ENCODE peak calls at places on chromosome 6, in eight cellular contexts. One of them, this sample, is unnamed. For H3K4me1, the result is how much of the 10 kb centered on the place peaks cover.

GRCh38 chr6:151391021-151391470 is 313 bp downstream of the ZBTB2 start:
- DNase-seq in tibial artery: peak
- DNase-seq in tibial nerve: peak
- DNase-seq in GM23248: peak
- DNase-seq in psoas muscle: peak
- DNase-seq in SJSA1: peak
- DNase-seq in CD8-positive, alpha-beta memory T cell: peak
- DNase-seq in left lung: peak
- DNase-seq in this sample: peak

GRCh38 chr6:20691185-20691584 is 156.9 kb downstream of the CDKAL1 start:
- DNase-seq in tibial artery: no peak
- DNase-seq in tibial nerve: no peak
- DNase-seq in GM23248: no peak
- DNase-seq in psoas muscle: no peak
- DNase-seq in SJSA1: no peak
- DNase-seq in CD8-positive, alpha-beta memory T cell: no peak
- DNase-seq in left lung: no peak
- DNase-seq in this sample: no peak

GRCh38 chr6:139765825-139766285 is 391.4 kb upstream of the CITED2 start:
- DNase-seq in tibial artery: no peak
- DNase-seq in tibial nerve: no peak
- DNase-seq in GM23248: no peak
- DNase-seq in psoas muscle: no peak
- DNase-seq in SJSA1: no peak
- DNase-seq in CD8-positive, alpha-beta memory T cell: no peak
- DNase-seq in left lung: no peak
- DNase-seq in this sample: no peak

GRCh38 chr6:131954775-131955107 is 3.6 kb upstream of the CCN2 start:
- DNase-seq in tibial artery: no peak
- DNase-seq in tibial nerve: no peak
- DNase-seq in GM23248: peak
- DNase-seq in psoas muscle: no peak
- DNase-seq in SJSA1: peak
- DNase-seq in CD8-positive, alpha-beta memory T cell: no peak
- DNase-seq in left lung: peak
- DNase-seq in this sample: no peak

GRCh38 chr6:72111611-72112010 is 225.3 kb downstream of the RIMS1 start:
- DNase-seq in tibial artery: no peak
- DNase-seq in tibial nerve: no peak
- DNase-seq in GM23248: no peak
- DNase-seq in psoas muscle: no peak
- DNase-seq in SJSA1: no peak
- DNase-seq in CD8-positive, alpha-beta memory T cell: no peak
- DNase-seq in left lung: no peak
- DNase-seq in this sample: no peak

GRCh38 chr6:107267634-107268033 is 152.3 kb upstream of the BEND3 start:
- DNase-seq in tibial artery: no peak
- DNase-seq in tibial nerve: no peak
- DNase-seq in GM23248: no peak
- DNase-seq in psoas muscle: no peak
- DNase-seq in SJSA1: no peak
- DNase-seq in CD8-positive, alpha-beta memory T cell: no peak
- DNase-seq in left lung: no peak
- DNase-seq in this sample: no peak

GRCh38 chr6:96899019-96899418 is 1.3 kb upstream of the NDUFAF4 start:
- DNase-seq in tibial artery: no peak
- DNase-seq in tibial nerve: no peak
- DNase-seq in GM23248: peak
- DNase-seq in psoas muscle: no peak
- DNase-seq in SJSA1: peak
- DNase-seq in CD8-positive, alpha-beta memory T cell: no peak
- DNase-seq in left lung: no peak
- DNase-seq in this sample: no peak

GRCh38 chr6:75563032-75563431 is 38.6 kb upstream of the SENP6 start:
- DNase-seq in tibial artery: no peak
- DNase-seq in tibial nerve: no peak
- DNase-seq in GM23248: peak
- DNase-seq in psoas muscle: no peak
- DNase-seq in SJSA1: peak
- DNase-seq in CD8-positive, alpha-beta memory T cell: no peak
- DNase-seq in left lung: no peak
- DNase-seq in this sample: no peak

GRCh38 chr6:114707081-114707480 is 364.3 kb upstream of the HS3ST5 start:
- DNase-seq in tibial artery: no peak
- DNase-seq in tibial nerve: no peak
- DNase-seq in GM23248: no peak
- DNase-seq in psoas muscle: no peak
- DNase-seq in SJSA1: no peak
- DNase-seq in CD8-positive, alpha-beta memory T cell: no peak
- DNase-seq in left lung: no peak
- DNase-seq in this sample: no peak

GRCh38 chr6:134577998-134578397 is 260.1 kb upstream of the SGK1 start:
- DNase-seq in tibial artery: no peak
- DNase-seq in tibial nerve: no peak
- DNase-seq in GM23248: peak
- DNase-seq in psoas muscle: no peak
- DNase-seq in SJSA1: no peak
- DNase-seq in CD8-positive, alpha-beta memory T cell: no peak
- DNase-seq in left lung: no peak
- DNase-seq in this sample: no peak

GRCh38 chr6:142262231-142262630 is 39.6 kb upstream of the ADGRG6 start:
- DNase-seq in tibial artery: no peak
- DNase-seq in tibial nerve: no peak
- DNase-seq in GM23248: no peak
- DNase-seq in psoas muscle: no peak
- DNase-seq in SJSA1: no peak
- DNase-seq in CD8-positive, alpha-beta memory T cell: no peak
- DNase-seq in left lung: no peak
- DNase-seq in this sample: no peak

GRCh38 chr6:147855823-147856222 is 347.3 kb downstream of the SAMD5 start:
- DNase-seq in tibial artery: no peak
- DNase-seq in tibial nerve: no peak
- DNase-seq in GM23248: no peak
- DNase-seq in psoas muscle: no peak
- DNase-seq in SJSA1: no peak
- DNase-seq in CD8-positive, alpha-beta memory T cell: no peak
- DNase-seq in left lung: no peak
- DNase-seq in this sample: no peak

GRCh38 chr6:42446370-42446769 is 5.4 kb downstream of the TRERF1 start:
- DNase-seq in tibial artery: no peak
- DNase-seq in tibial nerve: no peak
- DNase-seq in GM23248: no peak
- DNase-seq in psoas muscle: no peak
- DNase-seq in SJSA1: no peak
- DNase-seq in CD8-positive, alpha-beta memory T cell: no peak
- DNase-seq in left lung: no peak
- DNase-seq in this sample: no peak

GRCh38 chr6:167485186-167485978 is 160.5 kb downstream of the TTLL2 start:
- DNase-seq in tibial artery: no peak
- DNase-seq in tibial nerve: no peak
- DNase-seq in GM23248: no peak
- DNase-seq in psoas muscle: no peak
- DNase-seq in SJSA1: peak
- DNase-seq in CD8-positive, alpha-beta memory T cell: no peak
- DNase-seq in left lung: no peak
- DNase-seq in this sample: no peak

GRCh38 chr6:36028088-36028886 is 679 bp downstream of the MAPK14 start:
- DNase-seq in tibial artery: peak
- DNase-seq in tibial nerve: no peak
- DNase-seq in GM23248: peak
- DNase-seq in psoas muscle: peak
- DNase-seq in SJSA1: peak
- DNase-seq in CD8-positive, alpha-beta memory T cell: peak
- DNase-seq in left lung: peak
- DNase-seq in this sample: no peak

GRCh38 chr6:36032245-36032644 is 4.6 kb downstream of the MAPK14 start:
- DNase-seq in tibial artery: no peak
- DNase-seq in tibial nerve: no peak
- DNase-seq in GM23248: no peak
- DNase-seq in psoas muscle: no peak
- DNase-seq in SJSA1: no peak
- DNase-seq in CD8-positive, alpha-beta memory T cell: no peak
- DNase-seq in left lung: no peak
- DNase-seq in this sample: no peak

GRCh38 chr6:36028887-36029324 is 1.3 kb downstream of the MAPK14 start:
- DNase-seq in tibial artery: peak
- DNase-seq in tibial nerve: peak
- DNase-seq in GM23248: peak
- DNase-seq in psoas muscle: peak
- DNase-seq in SJSA1: peak
- DNase-seq in CD8-positive, alpha-beta memory T cell: peak
- DNase-seq in left lung: peak
- DNase-seq in this sample: peak

GRCh38 chr6:36027501-36028087 is at the start of gene MAPK14:
- DNase-seq in tibial artery: peak
- DNase-seq in tibial nerve: peak
- DNase-seq in GM23248: peak
- DNase-seq in psoas muscle: peak
- DNase-seq in SJSA1: peak
- DNase-seq in CD8-positive, alpha-beta memory T cell: peak
- DNase-seq in left lung: peak
- DNase-seq in this sample: peak

DNA sequence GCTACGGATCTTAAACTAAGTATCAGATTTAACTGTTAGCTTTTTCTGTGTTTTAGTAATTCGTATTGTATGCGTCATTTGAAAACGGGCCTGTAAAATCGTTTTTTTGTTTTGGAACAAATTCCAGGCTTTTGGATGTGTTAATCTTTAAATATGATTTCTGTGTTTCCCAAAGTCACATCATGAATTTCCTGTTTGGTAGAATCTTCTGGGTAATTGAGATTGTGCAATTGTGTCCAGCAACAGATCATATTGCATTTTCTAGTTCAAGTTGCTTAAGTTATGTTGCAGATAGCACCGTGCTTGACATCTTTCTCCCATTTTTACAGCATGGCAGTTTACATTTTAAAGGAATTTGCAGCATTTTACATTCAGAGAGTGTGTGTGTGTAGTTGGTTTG is 1.9 kb downstream of the MAPK14 start:
- DNase-seq in tibial artery: no peak
- DNase-seq in tibial nerve: no peak
- DNase-seq in GM23248: peak
- DNase-seq in psoas muscle: no peak
- DNase-seq in SJSA1: no peak
- DNase-seq in CD8-positive, alpha-beta memory T cell: no peak
- DNase-seq in left lung: no peak
- DNase-seq in this sample: no peak
- H3K27ac ChIP-seq in tibial artery: peak
- H3K27ac ChIP-seq in tibial nerve: peak
- H3K27ac ChIP-seq in GM23248: peak
- H3K27ac ChIP-seq in psoas muscle: peak
- H3K27ac ChIP-seq in SJSA1: peak
- H3K27ac ChIP-seq in CD8-positive, alpha-beta memory T cell: peak
- H3K27ac ChIP-seq in left lung: peak
- H3K27ac ChIP-seq in this sample: peak

GRCh38 chr6:43771210-43771857 is 1.3 kb downstream of the VEGFA start:
- DNase-seq in tibial artery: peak
- DNase-seq in tibial nerve: peak
- DNase-seq in GM23248: peak
- DNase-seq in psoas muscle: peak
- DNase-seq in SJSA1: peak
- DNase-seq in CD8-positive, alpha-beta memory T cell: peak
- DNase-seq in left lung: peak
- DNase-seq in this sample: no peak
- H3K4me1 ChIP-seq in tibial artery: under half
- H3K4me1 ChIP-seq in tibial nerve: half or more
- H3K4me1 ChIP-seq in GM23248: under half
- H3K4me1 ChIP-seq in psoas muscle: under half
- H3K4me1 ChIP-seq in SJSA1: half or more
- H3K4me1 ChIP-seq in CD8-positive, alpha-beta memory T cell: under half
- H3K4me1 ChIP-seq in left lung: under half
- H3K4me1 ChIP-seq in this sample: under half

DNA sequence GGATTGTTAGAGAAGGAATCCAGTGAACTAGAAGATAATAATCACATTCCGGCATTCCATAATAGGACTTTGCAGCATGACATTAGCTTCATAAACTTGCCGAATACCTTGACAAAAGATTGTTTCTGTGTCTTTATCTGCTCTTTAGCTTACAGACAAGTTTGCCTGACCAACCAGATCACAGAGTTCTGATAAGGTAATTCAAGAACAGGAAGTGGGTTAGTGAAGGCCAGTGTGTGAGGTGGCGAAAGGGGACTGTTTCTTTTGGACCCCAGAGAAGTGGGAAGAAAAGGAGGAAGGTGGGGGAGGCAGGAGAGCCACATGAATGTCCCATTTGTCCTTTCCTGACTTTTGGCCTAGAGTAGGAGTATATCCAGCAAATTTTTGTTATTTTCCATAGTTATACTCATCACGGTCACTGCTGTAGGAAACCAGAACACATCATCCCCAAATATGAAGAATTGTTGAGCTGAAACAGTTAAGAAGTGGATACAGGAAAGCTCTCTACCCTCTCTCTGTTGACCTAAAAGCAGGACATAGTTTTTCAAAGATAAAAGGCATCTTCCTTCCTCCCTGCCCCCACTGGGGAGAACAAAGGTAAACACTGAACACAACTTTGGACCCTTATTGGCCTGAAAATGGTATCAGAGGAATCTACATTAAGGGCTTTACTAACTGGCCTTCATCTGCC is 72.4 kb upstream of the TNFAIP3 start:
- DNase-seq in tibial artery: no peak
- DNase-seq in tibial nerve: no peak
- DNase-seq in GM23248: no peak
- DNase-seq in psoas muscle: no peak
- DNase-seq in SJSA1: no peak
- DNase-seq in CD8-positive, alpha-beta memory T cell: no peak
- DNase-seq in left lung: no peak
- DNase-seq in this sample: no peak
- H3K4me3 ChIP-seq in tibial artery: no peak
- H3K4me3 ChIP-seq in tibial nerve: no peak
- H3K4me3 ChIP-seq in GM23248: no peak
- H3K4me3 ChIP-seq in psoas muscle: no peak
- H3K4me3 ChIP-seq in SJSA1: no peak
- H3K4me3 ChIP-seq in CD8-positive, alpha-beta memory T cell: peak
- H3K4me3 ChIP-seq in left lung: no peak
- H3K4me3 ChIP-seq in this sample: no peak

DNA sequence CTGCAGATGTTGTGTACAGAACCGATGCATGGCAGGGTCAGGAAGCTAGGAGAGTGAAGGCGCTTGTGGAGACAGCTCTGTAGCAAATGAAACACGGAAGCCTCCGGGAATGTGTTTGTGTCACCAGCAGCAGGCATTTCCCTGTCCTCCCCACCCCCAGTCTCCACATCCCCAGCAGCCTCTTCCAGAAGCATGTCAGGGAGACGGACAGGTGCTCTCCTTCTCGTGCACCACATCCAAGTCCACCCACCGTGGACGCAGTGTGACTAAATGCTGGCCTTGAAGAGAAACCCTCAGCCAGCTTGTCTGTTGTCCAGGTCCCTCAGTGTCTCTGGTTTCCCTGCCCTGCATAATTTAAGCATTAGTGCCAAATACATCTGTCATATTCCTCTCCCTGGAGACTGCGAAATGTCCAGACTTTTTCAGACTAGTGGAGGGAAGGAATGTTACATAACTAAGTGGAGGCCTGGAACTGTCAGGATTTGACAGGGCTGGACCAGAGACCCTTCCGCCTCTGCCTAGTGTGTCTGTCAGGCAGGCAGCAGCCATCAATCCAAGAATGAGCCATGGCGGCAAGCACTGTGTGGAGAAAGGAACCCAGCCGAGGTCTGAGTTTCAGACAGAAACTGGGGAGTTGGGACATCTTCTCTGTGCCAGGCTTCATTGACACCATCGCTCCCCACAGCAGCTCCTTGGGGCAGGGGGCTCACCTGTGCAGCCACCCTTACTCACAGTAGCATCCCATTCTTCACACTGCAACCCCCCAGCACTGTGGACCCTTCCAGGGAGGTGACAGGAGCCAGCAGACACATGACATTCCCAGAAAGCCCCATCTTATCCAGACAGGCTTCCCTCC is 26.6 kb upstream of the PI16 start:
- DNase-seq in tibial artery: no peak
- DNase-seq in tibial nerve: no peak
- DNase-seq in GM23248: peak
- DNase-seq in psoas muscle: peak
- DNase-seq in SJSA1: no peak
- DNase-seq in CD8-positive, alpha-beta memory T cell: no peak
- DNase-seq in left lung: no peak
- DNase-seq in this sample: no peak
- H3K27ac ChIP-seq in tibial artery: peak
- H3K27ac ChIP-seq in tibial nerve: no peak
- H3K27ac ChIP-seq in GM23248: peak
- H3K27ac ChIP-seq in psoas muscle: peak
- H3K27ac ChIP-seq in SJSA1: no peak
- H3K27ac ChIP-seq in CD8-positive, alpha-beta memory T cell: no peak
- H3K27ac ChIP-seq in left lung: peak
- H3K27ac ChIP-seq in this sample: no peak